ENCODE peak calls at places on chromosome 2, in four cellular contexts. Y is K562, E is HCT116, F is HepG2. C is an unnamed sample.

GRCh38 chr2:178676046-178676445 is 131.2 kb downstream of the TTN start:
- DNase-seq in Y (no peak), E (no peak), F (no peak), C (no peak)

GRCh38 chr2:188819011-188819410 is 155.2 kb upstream of the COL3A1 start:
- DNase-seq in Y (no peak), E (no peak), F (no peak), C (no peak)

GRCh38 chr2:124254621-124255020 is 229.5 kb downstream of the CNTNAP5 start:
- DNase-seq in Y (no peak), F (no peak), E (no peak), C (no peak)

GRCh38 chr2:75146903-75147332 is 52.4 kb downstream of the TACR1 start:
- DNase-seq in Y (no peak), F (peak), E (no peak), C (no peak)

GRCh38 chr2:222355860-222356259 is 57.1 kb upstream of the PAX3 start:
- DNase-seq in F (no peak), Y (no peak), E (no peak), C (peak)

GRCh38 chr2:126698991-126699390 is 43.0 kb downstream of the GYPC start:
- DNase-seq in F (no peak), E (no peak), Y (no peak), C (no peak)

GRCh38 chr2:74250189-74250631 is 51.8 kb downstream of the MTHFD2 start:
- DNase-seq in E (peak), F (peak), Y (peak), C (peak)

GRCh38 chr2:18373664-18374063 is 186.8 kb downstream of the RDH14 start:
- DNase-seq in F (no peak), E (no peak), Y (no peak), C (no peak)

GRCh38 chr2:23636412-23636811 is 251.4 kb downstream of the KLHL29 start:
- DNase-seq in Y (peak), E (no peak), F (peak), C (peak)

GRCh38 chr2:128581849-128582244 is 263.2 kb upstream of the HS6ST1 start:
- DNase-seq in E (no peak), F (no peak), Y (no peak), C (no peak)

GRCh38 chr2:156147594-156148330 is 184.8 kb downstream of the NR4A2 start:
- DNase-seq in F (no peak), E (no peak), Y (no peak), C (no peak)
- TF ChIP-seq ELF1 in F (no peak), E (no peak), Y (no peak), C (no peak)

GRCh38 chr2:42910657-42911405 is 118.4 kb upstream of the HAAO start:
- DNase-seq in Y (no peak), F (no peak), E (no peak), C (no peak)
- TF ChIP-seq ELF1 in Y (no peak), F (no peak), E (no peak), C (no peak)

GRCh38 chr2:206920310-206920709 is 19.0 kb upstream of the CPO start:
- DNase-seq in F (no peak), Y (no peak), E (no peak), C (no peak)

GRCh38 chr2:206918258-206918657 is 21.1 kb upstream of the CPO start:
- DNase-seq in F (no peak), E (no peak), Y (no peak), C (no peak)

GRCh38 chr2:206920936-206921335 is 18.4 kb upstream of the CPO start:
- DNase-seq in E (no peak), Y (no peak), F (no peak), C (no peak)

DNA sequence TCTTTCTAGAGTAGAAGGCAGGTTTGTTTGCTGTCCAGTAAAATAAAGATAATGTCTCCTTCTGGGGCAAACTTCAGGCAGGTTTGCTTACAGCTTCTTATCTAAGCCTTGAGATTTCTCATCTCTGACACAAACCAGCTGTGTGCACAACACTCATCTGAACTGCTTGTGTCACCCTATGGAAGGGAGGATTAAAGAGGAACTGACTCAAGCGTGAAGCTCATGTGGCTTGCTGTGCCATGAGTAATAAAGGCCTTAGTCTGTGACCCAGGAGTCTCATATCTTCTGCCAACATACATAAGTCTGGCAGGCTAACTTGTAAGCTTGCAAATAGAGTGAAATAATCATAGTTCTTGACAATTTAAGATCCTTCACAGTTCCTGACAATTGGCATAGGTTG is 24.2 kb upstream of the CPO start:
- DNase-seq in Y (no peak), E (peak), F (peak), C (no peak)
- TF ChIP-seq ELF1 in Y (no peak), E (no peak), F (no peak), C (no peak)

GRCh38 chr2:232951891-232952290 is 61.2 kb downstream of the NGEF start:
- DNase-seq in Y (no peak), E (no peak), F (no peak), C (no peak)

GRCh38 chr2:232954691-232955090 is 58.4 kb downstream of the NGEF start:
- DNase-seq in F (no peak), E (no peak), Y (no peak), C (no peak)

GRCh38 chr2:232949016-232949415 is 64.0 kb downstream of the NGEF start:
- DNase-seq in E (no peak), F (peak), Y (no peak), C (no peak)

GRCh38 chr2:232951181-232951580 is 61.9 kb downstream of the NGEF start:
- DNase-seq in Y (no peak), E (no peak), F (no peak), C (no peak)

DNA sequence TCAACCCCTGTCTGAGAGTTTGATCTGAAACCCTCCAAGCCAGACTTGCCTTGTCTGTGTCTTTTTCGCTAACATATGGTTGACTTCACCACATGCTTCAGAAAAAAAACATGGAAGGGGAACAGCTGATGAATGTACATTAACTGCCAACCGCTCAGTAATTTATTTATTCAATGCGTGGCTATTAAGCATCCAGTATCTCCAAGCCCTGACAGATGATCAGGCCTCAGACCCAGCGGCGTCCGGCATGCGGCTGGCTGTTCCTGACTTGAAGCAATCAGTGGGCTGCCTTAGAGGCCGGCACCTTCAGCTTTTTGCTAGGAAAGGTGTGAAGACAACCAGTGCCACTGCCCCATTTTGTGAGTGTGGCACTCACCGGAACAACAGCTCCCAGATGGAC is 62.3 kb downstream of the NGEF start:
- DNase-seq in Y (no peak), F (no peak), E (no peak), C (no peak)
- TF ChIP-seq ELF1 in Y (no peak), F (no peak), E (no peak), C (no peak)

GRCh38 chr2:218406949-218407703 is 7.5 kb downstream of the CTDSP1 start:
- DNase-seq in F (no peak), E (no peak), Y (no peak), C (peak)
- TF ChIP-seq ELF1 in F (no peak), E (no peak), Y (no peak), C (no peak)

DNA sequence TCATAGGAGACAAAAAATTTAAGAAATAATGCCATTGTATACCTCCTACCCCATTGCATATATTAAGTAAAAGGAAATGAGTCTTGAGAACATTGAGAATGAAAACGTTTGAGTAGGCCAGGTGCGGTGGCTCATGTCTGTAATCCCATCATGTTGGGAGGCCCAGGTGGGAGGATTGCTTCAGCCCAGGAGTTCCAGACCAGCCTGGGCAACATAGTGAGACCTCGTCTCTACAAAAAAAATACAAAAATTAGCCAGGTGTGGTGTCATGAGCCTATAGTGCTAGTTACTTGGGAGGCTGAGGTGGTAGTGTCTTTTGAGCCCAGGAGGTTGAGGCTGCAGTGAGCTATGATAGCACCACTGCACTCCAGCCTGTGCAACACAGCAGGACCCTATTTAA is 107.7 kb upstream of the MGAT5 start:
- DNase-seq in E (no peak), F (no peak), Y (no peak), C (no peak)
- TF ChIP-seq ELF1 in E (no peak), F (no peak), Y (no peak), C (no peak)